ENCODE peak calls at places on chromosomes 4 and X, in five cellular contexts. E, M, V, J and H are unnamed samples.

GRCh38 chr4:113637363-113637762 is 124.2 kb downstream of the CAMK2D start:
- DNase-seq in V (no peak), J (no peak), E (no peak), M (peak), H (no peak)

GRCh38 chr4:54016504-54016903 is 47.9 kb downstream of the CHIC2 start:
- DNase-seq in E (no peak), V (no peak), M (no peak), J (no peak), H (no peak)

GRCh38 chr4:41727861-41728570 is 20.5 kb downstream of the PHOX2B start:
- DNase-seq in E (no peak), J (no peak), V (no peak), M (no peak), H (no peak)

GRCh38 chrX:24491741-24492140 is 26.7 kb downstream of the PDK3 start:
- DNase-seq in M (no peak), V (no peak), E (no peak), J (no peak), H (no peak)

GRCh38 chrX:106203315-106203714 is 35.2 kb downstream of the PWWP3B start:
- DNase-seq in E (no peak), J (no peak), V (no peak), M (no peak), H (no peak)

GRCh38 chrX:51853251-51853650 is 40.2 kb upstream of the MAGED1 start:
- DNase-seq in V (no peak), J (no peak), M (no peak), E (no peak), H (no peak)

GRCh38 chr4:169351860-169352259 is 81.1 kb upstream of the SH3RF1 start:
- DNase-seq in J (no peak), E (no peak), M (no peak), V (no peak), H (no peak)

GRCh38 chrX:28016823-28017222 is 35.6 kb upstream of the DCAF8L1 start:
- DNase-seq in V (no peak), J (no peak), M (no peak), E (no peak), H (no peak)

GRCh38 chr4:157587681-157588423 is 367.3 kb downstream of the GRIA2 start:
- DNase-seq in V (no peak), E (no peak), M (no peak), J (no peak), H (no peak)

GRCh38 chrX:1903380-1903935 is 288.6 kb downstream of the ASMT start:
- DNase-seq in V (no peak), M (peak), J (no peak), E (peak), H (no peak)

GRCh38 chr4:157151711-157152110 is 68.8 kb upstream of the GRIA2 start:
- DNase-seq in E (no peak), V (no peak), M (peak), J (no peak), H (no peak)

GRCh38 chr4:169583563-169583962 is 28.8 kb downstream of the NEK1 start:
- DNase-seq in M (peak), E (no peak), V (no peak), J (no peak), H (no peak)

GRCh38 chr4:162116085-162116784 is 47.6 kb downstream of the FSTL5 start:
- DNase-seq in M (no peak), J (no peak), E (no peak), V (no peak), H (no peak)

GRCh38 chr4:11343536-11343935 is 85.2 kb downstream of the HS3ST1 start:
- DNase-seq in V (no peak), E (no peak), M (no peak), J (no peak), H (no peak)

GRCh38 chr4:173448557-173448918 is 49.6 kb upstream of the SCRG1 start:
- DNase-seq in J (no peak), M (peak), V (no peak), E (no peak), H (no peak)

GRCh38 chr4:65089666-65090065 is 580.6 kb downstream of the EPHA5 start:
- DNase-seq in E (peak), V (no peak), M (peak), J (no peak), H (no peak)